ENCODE peak calls at places on chromosomes 16 and 17, in eight cellular contexts. J is NCI-H345; D is activated CD4-positive, alpha-beta T cell treated with anti-CD3 and anti-CD28 coated beads for 48 hours; W is heart left ventricle; X is testis; Q is heart right ventricle; K is HEK293T; F is ureter. G is an unnamed sample.

GRCh38 chr16:11583889-11584565 is 2.7 kb downstream of the LITAF start:
- DNase-seq in J (peak; percentile 24), D (no peak), W (no peak), X (no peak), Q (no peak), K (no peak), F (no peak), G (no peak)

GRCh38 chr17:77753691-77754265 is 204.7 kb upstream of the TNRC6C start:
- DNase-seq in J (no peak), D (no peak), W (no peak), X (no peak), Q (no peak), K (no peak), F (no peak), G (no peak)

GRCh38 chr17:64442550-64442971 is 6.4 kb upstream of the MILR1 start:
- DNase-seq in J (no peak), D (no peak), W (no peak), X (no peak), Q (no peak), K (no peak), F (no peak), G (no peak)

GRCh38 chr17:67246648-67247415 is 1.8 kb upstream of the HELZ start:
- DNase-seq in J (no peak), D (peak; percentile 30), W (no peak), X (peak; percentile 49), Q (no peak), K (peak; percentile 30), F (peak; percentile 76), G (no peak)

GRCh38 chr16:73214825-73215481 is 167.0 kb upstream of the ZFHX3 start:
- DNase-seq in J (no peak), D (no peak), W (no peak), X (no peak), Q (no peak), K (no peak), F (no peak), G (peak; percentile 80)

GRCh38 chr17:70204431-70204830 is 35.1 kb downstream of the KCNJ2 start:
- DNase-seq in J (no peak), D (no peak), W (no peak), X (no peak), Q (no peak), K (no peak), F (no peak), G (no peak)

GRCh38 chr16:81661082-81661481 is 118.0 kb upstream of the PLCG2 start:
- DNase-seq in J (no peak), D (no peak), W (no peak), X (no peak), Q (no peak), K (no peak), F (no peak), G (no peak)

GRCh38 chr16:5709889-5710288 is 612.3 kb upstream of the EEF2KMT start:
- DNase-seq in J (no peak), D (peak; percentile 6), W (no peak), X (no peak), Q (no peak), K (no peak), F (no peak), G (no peak)

GRCh38 chr16:9607512-9608230 is 516.2 kb downstream of the HAPSTR1 start:
- DNase-seq in J (no peak), D (no peak), W (no peak), X (no peak), Q (no peak), K (no peak), F (no peak), G (no peak)

GRCh38 chr17:79883202-79883601 is 44.0 kb upstream of the CBX4 start:
- DNase-seq in J (no peak), D (no peak), W (no peak), X (no peak), Q (no peak), K (no peak), F (no peak), G (no peak)

GRCh38 chr16:67993207-67994036 is 5.9 kb downstream of the DPEP2 start:
- DNase-seq in J (peak; percentile 40), D (peak; percentile 90), W (peak; percentile 92), X (peak; percentile 79), Q (peak; percentile 88), K (peak; percentile 91), F (peak; percentile 78), G (peak; percentile 6)

GRCh38 chr17:34913001-34913400 is 48.3 kb downstream of the CCT6B start:
- DNase-seq in J (no peak), D (no peak), W (no peak), X (no peak), Q (no peak), K (no peak), F (no peak), G (no peak)

GRCh38 chr17:80281516-80281915 is 20.9 kb downstream of the RNF213 start:
- DNase-seq in J (no peak), D (no peak), W (peak; percentile 23), X (no peak), Q (no peak), K (no peak), F (no peak), G (no peak)

GRCh38 chr16:48999034-48999433 is 282.6 kb downstream of the CBLN1 start:
- DNase-seq in J (no peak), D (no peak), W (no peak), X (no peak), Q (no peak), K (no peak), F (no peak), G (no peak)

GRCh38 chr17:74832421-74832820 is 27.3 kb downstream of the GRIN2C start:
- DNase-seq in J (no peak), D (no peak), W (no peak), X (no peak), Q (no peak), K (no peak), F (no peak), G (no peak)

GRCh38 chr17:76709077-76709950 is 1.5 kb downstream of the MXRA7 start:
- DNase-seq in J (peak; percentile 35), D (no peak), W (peak; percentile 87), X (peak; percentile 94), Q (peak; percentile 82), K (peak; percentile 81), F (peak; percentile 89), G (peak; percentile 98)

GRCh38 chr17:45364531-45365390 is 47.9 kb upstream of the MAP3K14 start:
- DNase-seq in J (peak; percentile 69), D (no peak), W (no peak), X (no peak), Q (peak; percentile 18), K (peak; percentile 30), F (no peak), G (no peak)

GRCh38 chr16:57754354-57755060 is 18.9 kb downstream of the KATNB1 start:
- DNase-seq in J (no peak), D (no peak), W (peak; percentile 28), X (no peak), Q (no peak), K (no peak), F (no peak), G (no peak)